ENCODE peak calls at places on chromosomes 13 and 19, in seven cellular contexts. One of them, this sample, is unnamed.
A peak's percentile ranks its signal among the peaks of the same experiment; 100 is the strongest.

GRCh38 chr13:31073859-31074718 is 87.6 kb downstream of the HSPH1 start:
- DNase-seq in GM23338: no peak
- DNase-seq in DND-41: no peak
- DNase-seq in neural progenitor cell: peak; percentile 20
- DNase-seq in AG09319: no peak
- DNase-seq in fibroblast of mammary gland: peak; percentile 57
- DNase-seq in astrocyte of the spinal cord: peak; percentile 18
- DNase-seq in this sample: peak; percentile 34

GRCh38 chr13:54029226-54029625 is 1000.6 kb downstream of the OLFM4 start:
- DNase-seq in GM23338: peak; percentile 15
- DNase-seq in astrocyte of the spinal cord: peak; percentile 89
- DNase-seq in fibroblast of mammary gland: no peak
- DNase-seq in AG09319: no peak
- DNase-seq in neural progenitor cell: no peak
- DNase-seq in DND-41: no peak
- DNase-seq in this sample: peak; percentile 80

GRCh38 chr19:2101417-2102335 is 5.0 kb downstream of the IZUMO4 start:
- DNase-seq in GM23338: no peak
- DNase-seq in fibroblast of mammary gland: no peak
- DNase-seq in DND-41: no peak
- DNase-seq in neural progenitor cell: no peak
- DNase-seq in astrocyte of the spinal cord: no peak
- DNase-seq in AG09319: no peak
- DNase-seq in this sample: no peak

GRCh38 chr13:106152047-106152446 is 383.4 kb downstream of the EFNB2 start:
- DNase-seq in AG09319: no peak
- DNase-seq in fibroblast of mammary gland: no peak
- DNase-seq in neural progenitor cell: no peak
- DNase-seq in DND-41: no peak
- DNase-seq in GM23338: no peak
- DNase-seq in astrocyte of the spinal cord: no peak
- DNase-seq in this sample: peak; percentile 35

GRCh38 chr19:10230904-10231623 is at the start of gene S1PR2:
- DNase-seq in fibroblast of mammary gland: peak; percentile 67
- DNase-seq in astrocyte of the spinal cord: peak; percentile 55
- DNase-seq in neural progenitor cell: peak; percentile 93
- DNase-seq in GM23338: peak; percentile 91
- DNase-seq in DND-41: peak; percentile 61
- DNase-seq in AG09319: no peak
- DNase-seq in this sample: peak; percentile 49

GRCh38 chr13:26600345-26600761 is 42.9 kb downstream of the WASF3 start:
- DNase-seq in fibroblast of mammary gland: peak; percentile 81
- DNase-seq in AG09319: no peak
- DNase-seq in DND-41: no peak
- DNase-seq in neural progenitor cell: no peak
- DNase-seq in astrocyte of the spinal cord: no peak
- DNase-seq in GM23338: no peak
- DNase-seq in this sample: no peak

GRCh38 chr13:41389580-41389979 is 67.8 kb upstream of the RGCC start:
- DNase-seq in GM23338: no peak
- DNase-seq in astrocyte of the spinal cord: no peak
- DNase-seq in neural progenitor cell: no peak
- DNase-seq in AG09319: no peak
- DNase-seq in fibroblast of mammary gland: no peak
- DNase-seq in DND-41: no peak
- DNase-seq in this sample: no peak

GRCh38 chr13:101915755-101916107 is 463.3 kb downstream of the ITGBL1 start:
- DNase-seq in neural progenitor cell: peak; percentile 6
- DNase-seq in AG09319: no peak
- DNase-seq in fibroblast of mammary gland: no peak
- DNase-seq in DND-41: no peak
- DNase-seq in GM23338: peak; percentile 39
- DNase-seq in astrocyte of the spinal cord: no peak
- DNase-seq in this sample: no peak

GRCh38 chr19:13121551-13122274 is 3.6 kb downstream of the NACC1 start:
- DNase-seq in fibroblast of mammary gland: no peak
- DNase-seq in neural progenitor cell: no peak
- DNase-seq in AG09319: no peak
- DNase-seq in DND-41: no peak
- DNase-seq in astrocyte of the spinal cord: no peak
- DNase-seq in GM23338: no peak
- DNase-seq in this sample: no peak

GRCh38 chr13:99555149-99555548 is 53.9 kb downstream of the TM9SF2 start:
- DNase-seq in neural progenitor cell: no peak
- DNase-seq in astrocyte of the spinal cord: no peak
- DNase-seq in AG09319: no peak
- DNase-seq in GM23338: no peak
- DNase-seq in fibroblast of mammary gland: no peak
- DNase-seq in DND-41: no peak
- DNase-seq in this sample: no peak

GRCh38 chr13:96792188-96792587 is 202.1 kb downstream of the OXGR1 start:
- DNase-seq in neural progenitor cell: no peak
- DNase-seq in DND-41: no peak
- DNase-seq in astrocyte of the spinal cord: no peak
- DNase-seq in GM23338: peak; percentile 44
- DNase-seq in AG09319: no peak
- DNase-seq in fibroblast of mammary gland: no peak
- DNase-seq in this sample: no peak

GRCh38 chr13:53778937-53779336 is 750.3 kb downstream of the OLFM4 start:
- DNase-seq in astrocyte of the spinal cord: no peak
- DNase-seq in AG09319: no peak
- DNase-seq in fibroblast of mammary gland: no peak
- DNase-seq in DND-41: no peak
- DNase-seq in neural progenitor cell: no peak
- DNase-seq in GM23338: peak; percentile 40
- DNase-seq in this sample: no peak

GRCh38 chr19:2982983-2983350 is 5.6 kb downstream of the TLE6 start:
- DNase-seq in DND-41: no peak
- DNase-seq in fibroblast of mammary gland: peak; percentile 91
- DNase-seq in neural progenitor cell: peak; percentile 42
- DNase-seq in astrocyte of the spinal cord: peak; percentile 89
- DNase-seq in GM23338: no peak
- DNase-seq in AG09319: peak; percentile 69
- DNase-seq in this sample: peak; percentile 90

GRCh38 chr19:11196406-11197287 is 698 bp downstream of the KANK2 start:
- DNase-seq in GM23338: peak; percentile 61
- DNase-seq in fibroblast of mammary gland: peak; percentile 30
- DNase-seq in astrocyte of the spinal cord: peak; percentile 22
- DNase-seq in DND-41: no peak
- DNase-seq in neural progenitor cell: peak; percentile 57
- DNase-seq in AG09319: no peak
- DNase-seq in this sample: no peak

GRCh38 chr13:110265341-110265681 is 41.6 kb downstream of the COL4A1 start:
- DNase-seq in DND-41: no peak
- DNase-seq in neural progenitor cell: peak; percentile 25
- DNase-seq in AG09319: no peak
- DNase-seq in fibroblast of mammary gland: no peak
- DNase-seq in astrocyte of the spinal cord: no peak
- DNase-seq in GM23338: no peak
- DNase-seq in this sample: no peak

GRCh38 chr13:94169783-94170513 is 309.5 kb downstream of the DCT start:
- DNase-seq in fibroblast of mammary gland: peak; percentile 10
- DNase-seq in AG09319: no peak
- DNase-seq in astrocyte of the spinal cord: peak; percentile 47
- DNase-seq in GM23338: peak; percentile 39
- DNase-seq in neural progenitor cell: peak; percentile 25
- DNase-seq in DND-41: no peak
- DNase-seq in this sample: no peak

GRCh38 chr13:29521336-29521735 is 74.2 kb downstream of the SLC7A1 start:
- DNase-seq in DND-41: no peak
- DNase-seq in fibroblast of mammary gland: no peak
- DNase-seq in astrocyte of the spinal cord: no peak
- DNase-seq in AG09319: no peak
- DNase-seq in GM23338: no peak
- DNase-seq in neural progenitor cell: no peak
- DNase-seq in this sample: no peak

GRCh38 chr13:29524176-29524575 is 71.3 kb downstream of the SLC7A1 start:
- DNase-seq in astrocyte of the spinal cord: peak; percentile 26
- DNase-seq in AG09319: no peak
- DNase-seq in DND-41: no peak
- DNase-seq in fibroblast of mammary gland: peak; percentile 91
- DNase-seq in neural progenitor cell: no peak
- DNase-seq in GM23338: no peak
- DNase-seq in this sample: no peak

GRCh38 chr13:29523199-29523931 is 72.1 kb downstream of the SLC7A1 start:
- DNase-seq in neural progenitor cell: no peak
- DNase-seq in GM23338: no peak
- DNase-seq in AG09319: no peak
- DNase-seq in fibroblast of mammary gland: peak; percentile 92
- DNase-seq in DND-41: no peak
- DNase-seq in astrocyte of the spinal cord: peak; percentile 82
- DNase-seq in this sample: no peak

GRCh38 chr13:29520671-29521070 is 74.8 kb downstream of the SLC7A1 start:
- DNase-seq in neural progenitor cell: no peak
- DNase-seq in fibroblast of mammary gland: peak; percentile 86
- DNase-seq in GM23338: no peak
- DNase-seq in AG09319: peak; percentile 67
- DNase-seq in DND-41: no peak
- DNase-seq in astrocyte of the spinal cord: peak; percentile 83
- DNase-seq in this sample: no peak

DNA sequence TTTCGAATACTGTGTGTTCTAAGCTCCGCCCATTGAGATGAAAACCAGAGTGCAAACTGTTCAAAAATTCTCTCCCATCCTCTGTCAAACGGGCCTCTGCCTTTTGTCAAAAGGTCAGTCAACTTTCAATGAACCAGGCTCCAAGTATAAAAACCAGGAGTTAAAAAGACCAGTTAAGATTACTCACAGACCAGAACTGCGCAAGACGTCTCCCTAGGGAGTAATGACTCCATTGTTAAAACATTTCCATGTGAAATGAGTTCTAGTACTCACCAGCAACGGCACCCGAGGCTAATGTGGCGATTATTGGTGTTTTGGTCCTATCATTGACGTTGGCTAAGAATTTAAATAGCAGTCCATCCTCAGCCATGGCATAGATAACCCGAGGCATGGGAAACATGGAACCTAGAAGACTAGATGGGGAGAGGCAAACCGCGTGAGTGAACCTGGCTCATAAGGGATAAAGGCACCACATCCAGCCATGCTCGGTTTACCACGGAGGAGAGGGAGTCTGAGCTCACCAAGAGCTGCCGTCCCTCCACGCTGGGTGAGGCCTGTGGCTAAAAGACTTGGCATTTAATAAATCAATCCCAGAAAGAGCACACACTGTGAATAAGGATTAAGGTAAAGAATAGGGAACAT is 73.3 kb downstream of the SLC7A1 start:
- DNase-seq in DND-41: no peak
- DNase-seq in GM23338: no peak
- DNase-seq in astrocyte of the spinal cord: peak; percentile 96
- DNase-seq in neural progenitor cell: no peak
- DNase-seq in fibroblast of mammary gland: peak; percentile 99
- DNase-seq in AG09319: peak; percentile 93
- DNase-seq in this sample: peak; percentile 54
- TF ChIP-seq CTCF in DND-41: no peak
- TF ChIP-seq CTCF in GM23338: no peak
- TF ChIP-seq CTCF in astrocyte of the spinal cord: no peak
- TF ChIP-seq CTCF in neural progenitor cell: no peak
- TF ChIP-seq CTCF in fibroblast of mammary gland: no peak
- TF ChIP-seq CTCF in AG09319: no peak
- TF ChIP-seq CTCF in this sample: no peak

GRCh38 chr19:28915737-28916460 is 297.1 kb downstream of the UQCRFS1 start:
- DNase-seq in neural progenitor cell: no peak
- DNase-seq in fibroblast of mammary gland: no peak
- DNase-seq in AG09319: no peak
- DNase-seq in GM23338: no peak
- DNase-seq in DND-41: no peak
- DNase-seq in astrocyte of the spinal cord: no peak
- DNase-seq in this sample: no peak

GRCh38 chr19:28917661-28918060 is 295.3 kb downstream of the UQCRFS1 start:
- DNase-seq in fibroblast of mammary gland: no peak
- DNase-seq in AG09319: no peak
- DNase-seq in astrocyte of the spinal cord: no peak
- DNase-seq in DND-41: no peak
- DNase-seq in GM23338: no peak
- DNase-seq in neural progenitor cell: no peak
- DNase-seq in this sample: no peak

GRCh38 chr19:28920269-28921066 is 292.5 kb downstream of the UQCRFS1 start:
- DNase-seq in GM23338: peak; percentile 29
- DNase-seq in AG09319: no peak
- DNase-seq in DND-41: no peak
- DNase-seq in astrocyte of the spinal cord: no peak
- DNase-seq in neural progenitor cell: peak; percentile 53
- DNase-seq in fibroblast of mammary gland: no peak
- DNase-seq in this sample: no peak
- TF ChIP-seq CTCF in GM23338: no peak
- TF ChIP-seq CTCF in AG09319: no peak
- TF ChIP-seq CTCF in DND-41: no peak
- TF ChIP-seq CTCF in astrocyte of the spinal cord: no peak
- TF ChIP-seq CTCF in neural progenitor cell: no peak
- TF ChIP-seq CTCF in fibroblast of mammary gland: no peak
- TF ChIP-seq CTCF in this sample: no peak

GRCh38 chr13:91278888-91279287 is 68.6 kb upstream of the MIR17HG start:
- DNase-seq in astrocyte of the spinal cord: no peak
- DNase-seq in neural progenitor cell: no peak
- DNase-seq in DND-41: no peak
- DNase-seq in AG09319: no peak
- DNase-seq in GM23338: no peak
- DNase-seq in fibroblast of mammary gland: no peak
- DNase-seq in this sample: no peak
- TF ChIP-seq CTCF in astrocyte of the spinal cord: no peak
- TF ChIP-seq CTCF in neural progenitor cell: no peak
- TF ChIP-seq CTCF in DND-41: no peak
- TF ChIP-seq CTCF in AG09319: no peak
- TF ChIP-seq CTCF in GM23338: no peak
- TF ChIP-seq CTCF in fibroblast of mammary gland: no peak
- TF ChIP-seq CTCF in this sample: no peak

GRCh38 chr19:47842941-47843340 is 16.1 kb upstream of the TPRX2 start:
- DNase-seq in astrocyte of the spinal cord: no peak
- DNase-seq in DND-41: no peak
- DNase-seq in neural progenitor cell: no peak
- DNase-seq in GM23338: no peak
- DNase-seq in AG09319: no peak
- DNase-seq in fibroblast of mammary gland: no peak
- DNase-seq in this sample: no peak

GRCh38 chr19:47848871-47849473 is 10.1 kb upstream of the TPRX2 start:
- DNase-seq in DND-41: no peak
- DNase-seq in fibroblast of mammary gland: peak; percentile 18
- DNase-seq in GM23338: peak; percentile 93
- DNase-seq in neural progenitor cell: peak; percentile 96
- DNase-seq in astrocyte of the spinal cord: no peak
- DNase-seq in AG09319: no peak
- DNase-seq in this sample: peak; percentile 22

GRCh38 chr19:47853003-47853402 is 6.0 kb upstream of the TPRX2 start:
- DNase-seq in neural progenitor cell: no peak
- DNase-seq in astrocyte of the spinal cord: no peak
- DNase-seq in fibroblast of mammary gland: no peak
- DNase-seq in DND-41: no peak
- DNase-seq in GM23338: no peak
- DNase-seq in AG09319: no peak
- DNase-seq in this sample: no peak

DNA sequence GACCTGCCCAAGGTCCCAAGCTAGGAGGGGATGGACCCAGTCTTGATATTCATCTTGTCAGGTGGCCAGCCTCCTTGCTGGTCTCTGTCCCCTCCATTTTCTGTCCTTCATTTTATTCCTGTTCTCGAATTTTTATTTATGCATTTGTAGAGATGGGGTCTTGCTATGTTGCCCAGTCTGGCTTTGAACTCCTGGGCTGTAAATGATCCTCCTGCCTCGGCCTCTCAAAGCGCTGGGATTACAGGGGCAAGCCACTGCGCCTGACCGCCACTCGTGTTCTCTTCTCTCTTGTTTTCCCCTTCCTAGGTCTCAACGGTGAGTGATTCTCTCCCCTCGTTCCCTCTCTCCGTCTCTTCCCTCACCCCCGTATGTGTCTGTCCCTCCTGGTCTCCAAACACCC is 10.6 kb upstream of the TPRX2 start:
- DNase-seq in AG09319: no peak
- DNase-seq in fibroblast of mammary gland: no peak
- DNase-seq in neural progenitor cell: no peak
- DNase-seq in GM23338: no peak
- DNase-seq in astrocyte of the spinal cord: no peak
- DNase-seq in DND-41: no peak
- DNase-seq in this sample: no peak
- TF ChIP-seq CTCF in AG09319: no peak
- TF ChIP-seq CTCF in fibroblast of mammary gland: no peak
- TF ChIP-seq CTCF in neural progenitor cell: no peak
- TF ChIP-seq CTCF in GM23338: no peak
- TF ChIP-seq CTCF in astrocyte of the spinal cord: no peak
- TF ChIP-seq CTCF in DND-41: no peak
- TF ChIP-seq CTCF in this sample: no peak